ENCODE peak calls at places on chromosomes 3 and 15, in seven cellular contexts. One of them, this sample, is unnamed.

GRCh38 chr3:43013743-43014155 is 34.6 kb downstream of the GASK1A start:
- DNase-seq in lower lobe of right lung: no peak
- DNase-seq in breast epithelium: no peak
- DNase-seq in esophagus squamous epithelium: no peak
- DNase-seq in CD8-positive, alpha-beta T cell: no peak
- DNase-seq in psoas muscle: no peak
- DNase-seq in PC-9: no peak
- DNase-seq in this sample: no peak

GRCh38 chr15:101489633-101490407 is at the start of gene PCSK6:
- DNase-seq in esophagus squamous epithelium: no peak
- DNase-seq in CD8-positive, alpha-beta T cell: no peak
- DNase-seq in lower lobe of right lung: no peak
- DNase-seq in PC-9: no peak
- DNase-seq in breast epithelium: no peak
- DNase-seq in psoas muscle: peak; percentile 80
- DNase-seq in this sample: peak; percentile 77

GRCh38 chr15:64112904-64113303 is 17.1 kb downstream of the SNX1 start:
- DNase-seq in breast epithelium: no peak
- DNase-seq in CD8-positive, alpha-beta T cell: no peak
- DNase-seq in esophagus squamous epithelium: no peak
- DNase-seq in PC-9: no peak
- DNase-seq in psoas muscle: no peak
- DNase-seq in lower lobe of right lung: no peak
- DNase-seq in this sample: no peak

GRCh38 chr15:100020614-100021013 is 287.4 kb upstream of the LYSMD4 start:
- DNase-seq in breast epithelium: no peak
- DNase-seq in CD8-positive, alpha-beta T cell: no peak
- DNase-seq in PC-9: no peak
- DNase-seq in lower lobe of right lung: no peak
- DNase-seq in psoas muscle: no peak
- DNase-seq in esophagus squamous epithelium: no peak
- DNase-seq in this sample: no peak

GRCh38 chr3:182979719-182980191 is 583 bp downstream of the DCUN1D1 start:
- DNase-seq in lower lobe of right lung: peak; percentile 60
- DNase-seq in psoas muscle: no peak
- DNase-seq in esophagus squamous epithelium: no peak
- DNase-seq in PC-9: no peak
- DNase-seq in CD8-positive, alpha-beta T cell: no peak
- DNase-seq in breast epithelium: no peak
- DNase-seq in this sample: no peak

GRCh38 chr3:100954990-100955389 is 38.2 kb downstream of the ABI3BP start:
- DNase-seq in lower lobe of right lung: no peak
- DNase-seq in PC-9: no peak
- DNase-seq in psoas muscle: peak; percentile 67
- DNase-seq in esophagus squamous epithelium: no peak
- DNase-seq in CD8-positive, alpha-beta T cell: no peak
- DNase-seq in breast epithelium: no peak
- DNase-seq in this sample: peak; percentile 5

GRCh38 chr3:53845103-53845880 is 927 bp downstream of the CHDH start:
- DNase-seq in esophagus squamous epithelium: no peak
- DNase-seq in breast epithelium: peak; percentile 71
- DNase-seq in PC-9: no peak
- DNase-seq in psoas muscle: peak; percentile 77
- DNase-seq in lower lobe of right lung: peak; percentile 75
- DNase-seq in CD8-positive, alpha-beta T cell: no peak
- DNase-seq in this sample: no peak

GRCh38 chr3:52892625-52893311 is 4.6 kb downstream of the STIMATE start:
- DNase-seq in esophagus squamous epithelium: no peak
- DNase-seq in CD8-positive, alpha-beta T cell: no peak
- DNase-seq in lower lobe of right lung: no peak
- DNase-seq in breast epithelium: no peak
- DNase-seq in PC-9: no peak
- DNase-seq in psoas muscle: no peak
- DNase-seq in this sample: no peak

GRCh38 chr15:89221543-89221942 is at the start of gene RLBP1:
- DNase-seq in PC-9: no peak
- DNase-seq in esophagus squamous epithelium: no peak
- DNase-seq in CD8-positive, alpha-beta T cell: no peak
- DNase-seq in lower lobe of right lung: no peak
- DNase-seq in psoas muscle: no peak
- DNase-seq in breast epithelium: no peak
- DNase-seq in this sample: no peak

GRCh38 chr3:100073049-100073422 is 41.3 kb downstream of the FILIP1L start:
- DNase-seq in CD8-positive, alpha-beta T cell: no peak
- DNase-seq in breast epithelium: no peak
- DNase-seq in psoas muscle: no peak
- DNase-seq in esophagus squamous epithelium: no peak
- DNase-seq in lower lobe of right lung: no peak
- DNase-seq in PC-9: no peak
- DNase-seq in this sample: no peak

GRCh38 chr15:88810449-88810848 is 7.2 kb downstream of the ACAN start:
- DNase-seq in breast epithelium: no peak
- DNase-seq in psoas muscle: no peak
- DNase-seq in lower lobe of right lung: no peak
- DNase-seq in CD8-positive, alpha-beta T cell: no peak
- DNase-seq in esophagus squamous epithelium: no peak
- DNase-seq in PC-9: no peak
- DNase-seq in this sample: no peak

GRCh38 chr3:142285057-142285666 is 59.8 kb upstream of the GK5 start:
- DNase-seq in psoas muscle: no peak
- DNase-seq in PC-9: no peak
- DNase-seq in esophagus squamous epithelium: no peak
- DNase-seq in breast epithelium: no peak
- DNase-seq in lower lobe of right lung: no peak
- DNase-seq in CD8-positive, alpha-beta T cell: no peak
- DNase-seq in this sample: peak; percentile 27

GRCh38 chr3:177468816-177469590 is 271.7 kb upstream of the TBL1XR1 start:
- DNase-seq in PC-9: no peak
- DNase-seq in psoas muscle: no peak
- DNase-seq in CD8-positive, alpha-beta T cell: no peak
- DNase-seq in lower lobe of right lung: no peak
- DNase-seq in breast epithelium: no peak
- DNase-seq in esophagus squamous epithelium: no peak
- DNase-seq in this sample: no peak

GRCh38 chr3:28799084-28799483 is 450.5 kb upstream of the AZI2 start:
- DNase-seq in lower lobe of right lung: no peak
- DNase-seq in esophagus squamous epithelium: no peak
- DNase-seq in psoas muscle: no peak
- DNase-seq in CD8-positive, alpha-beta T cell: no peak
- DNase-seq in breast epithelium: no peak
- DNase-seq in PC-9: no peak
- DNase-seq in this sample: no peak

GRCh38 chr3:32817561-32818430 is at the start of gene TRIM71:
- DNase-seq in lower lobe of right lung: no peak
- DNase-seq in PC-9: no peak
- DNase-seq in esophagus squamous epithelium: no peak
- DNase-seq in breast epithelium: no peak
- DNase-seq in psoas muscle: no peak
- DNase-seq in CD8-positive, alpha-beta T cell: no peak
- DNase-seq in this sample: no peak

GRCh38 chr3:126266291-126266840 is 86.0 kb upstream of the ALDH1L1 start:
- DNase-seq in lower lobe of right lung: no peak
- DNase-seq in esophagus squamous epithelium: no peak
- DNase-seq in PC-9: no peak
- DNase-seq in psoas muscle: peak; percentile 94
- DNase-seq in breast epithelium: no peak
- DNase-seq in CD8-positive, alpha-beta T cell: no peak
- DNase-seq in this sample: no peak

GRCh38 chr3:159953320-159953719 is 35.3 kb upstream of the IL12A start:
- DNase-seq in esophagus squamous epithelium: no peak
- DNase-seq in CD8-positive, alpha-beta T cell: no peak
- DNase-seq in PC-9: no peak
- DNase-seq in breast epithelium: no peak
- DNase-seq in lower lobe of right lung: no peak
- DNase-seq in psoas muscle: no peak
- DNase-seq in this sample: no peak

GRCh38 chr15:63321462-63321861 is 44.1 kb downstream of the APH1B start:
- DNase-seq in psoas muscle: no peak
- DNase-seq in esophagus squamous epithelium: no peak
- DNase-seq in CD8-positive, alpha-beta T cell: no peak
- DNase-seq in breast epithelium: no peak
- DNase-seq in PC-9: no peak
- DNase-seq in lower lobe of right lung: no peak
- DNase-seq in this sample: no peak

GRCh38 chr3:155391583-155391982 is 98.1 kb upstream of the STRIT1 start:
- DNase-seq in lower lobe of right lung: no peak
- DNase-seq in psoas muscle: no peak
- DNase-seq in esophagus squamous epithelium: no peak
- DNase-seq in PC-9: peak; percentile 94
- DNase-seq in CD8-positive, alpha-beta T cell: no peak
- DNase-seq in breast epithelium: no peak
- DNase-seq in this sample: no peak

DNA sequence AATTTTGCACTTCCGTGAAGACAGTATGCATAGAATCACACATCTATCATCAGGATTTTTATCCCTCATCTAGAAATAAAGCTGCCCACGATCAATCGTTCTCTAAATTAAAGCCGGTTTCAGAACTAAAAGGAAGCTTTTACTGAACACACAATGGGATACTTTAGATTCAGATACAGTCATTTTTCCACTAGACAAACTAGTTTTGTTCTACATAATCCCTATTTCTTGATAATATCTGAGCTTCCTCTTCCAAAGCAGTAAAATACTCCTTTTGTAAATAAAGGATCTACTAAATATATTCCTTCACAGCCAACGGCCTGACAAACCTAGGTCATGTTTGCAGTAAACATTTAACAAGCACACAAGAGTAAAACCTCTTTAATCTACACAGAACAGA is 2.0 kb upstream of the GANC start:
- DNase-seq in CD8-positive, alpha-beta T cell: no peak
- DNase-seq in esophagus squamous epithelium: no peak
- DNase-seq in breast epithelium: no peak
- DNase-seq in PC-9: no peak
- DNase-seq in psoas muscle: no peak
- DNase-seq in lower lobe of right lung: no peak
- DNase-seq in this sample: peak; percentile 32
- H3K4me3 ChIP-seq in CD8-positive, alpha-beta T cell: no peak overlapping the region
- H3K4me3 ChIP-seq in esophagus squamous epithelium: peak overlapping the region; percentile 13
- H3K4me3 ChIP-seq in breast epithelium: peak overlapping the region; percentile 39
- H3K4me3 ChIP-seq in PC-9: no peak overlapping the region
- H3K4me3 ChIP-seq in psoas muscle: peak overlapping the region; percentile 73
- H3K4me3 ChIP-seq in lower lobe of right lung: peak overlapping the region; percentile 70
- H3K4me3 ChIP-seq in this sample: no peak overlapping the region

GRCh38 chr15:83178387-83178786 is 29.2 kb downstream of the HDGFL3 start:
- DNase-seq in psoas muscle: no peak
- DNase-seq in breast epithelium: no peak
- DNase-seq in PC-9: no peak
- DNase-seq in CD8-positive, alpha-beta T cell: no peak
- DNase-seq in esophagus squamous epithelium: no peak
- DNase-seq in lower lobe of right lung: no peak
- DNase-seq in this sample: no peak

GRCh38 chr15:83174891-83175290 is 32.7 kb downstream of the HDGFL3 start:
- DNase-seq in CD8-positive, alpha-beta T cell: no peak
- DNase-seq in lower lobe of right lung: no peak
- DNase-seq in PC-9: no peak
- DNase-seq in esophagus squamous epithelium: no peak
- DNase-seq in psoas muscle: no peak
- DNase-seq in breast epithelium: no peak
- DNase-seq in this sample: no peak

DNA sequence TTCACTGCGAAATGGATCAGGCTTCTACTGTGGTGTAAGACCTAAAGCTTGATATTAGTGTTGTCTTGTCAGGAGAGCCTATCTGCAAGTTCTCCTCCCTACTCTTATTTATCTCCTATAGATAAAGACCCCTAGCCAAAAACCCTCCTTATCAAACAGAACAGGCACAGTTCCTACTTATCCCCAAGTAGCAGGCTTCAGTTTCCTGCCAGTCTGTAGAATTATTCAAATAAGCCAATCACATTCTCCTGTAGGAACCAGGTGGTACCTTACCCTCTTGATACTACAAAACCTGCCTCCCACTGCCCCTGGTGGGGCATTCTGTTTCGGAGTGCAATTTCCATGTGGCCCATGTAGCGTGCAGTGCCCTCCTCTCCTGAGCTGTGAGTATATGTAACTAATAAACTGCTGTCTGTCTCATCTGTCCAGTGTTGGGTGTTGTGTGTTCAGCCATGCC is 28.7 kb downstream of the HDGFL3 start:
- DNase-seq in PC-9: no peak
- DNase-seq in lower lobe of right lung: no peak
- DNase-seq in CD8-positive, alpha-beta T cell: no peak
- DNase-seq in psoas muscle: no peak
- DNase-seq in esophagus squamous epithelium: no peak
- DNase-seq in breast epithelium: no peak
- DNase-seq in this sample: no peak
- TF ChIP-seq CTCF in PC-9: no peak
- TF ChIP-seq CTCF in lower lobe of right lung: no peak
- TF ChIP-seq CTCF in CD8-positive, alpha-beta T cell: no peak
- TF ChIP-seq CTCF in psoas muscle: no peak
- TF ChIP-seq CTCF in esophagus squamous epithelium: no peak
- TF ChIP-seq CTCF in breast epithelium: no peak
- TF ChIP-seq CTCF in this sample: no peak

GRCh38 chr15:56185980-56186379 is 57.7 kb downstream of the RFX7 start:
- DNase-seq in breast epithelium: no peak
- DNase-seq in CD8-positive, alpha-beta T cell: no peak
- DNase-seq in psoas muscle: no peak
- DNase-seq in lower lobe of right lung: no peak
- DNase-seq in PC-9: no peak
- DNase-seq in esophagus squamous epithelium: no peak
- DNase-seq in this sample: no peak
- H3K9me3 ChIP-seq in breast epithelium: no peaks in the 10 kb centered on the region
- H3K9me3 ChIP-seq in CD8-positive, alpha-beta T cell: no peaks in the 10 kb centered on the region
- H3K9me3 ChIP-seq in psoas muscle: no peaks in the 10 kb centered on the region
- H3K9me3 ChIP-seq in lower lobe of right lung: no peaks in the 10 kb centered on the region
- H3K9me3 ChIP-seq in PC-9: no peaks in the 10 kb centered on the region
- H3K9me3 ChIP-seq in esophagus squamous epithelium: no peaks in the 10 kb centered on the region
- H3K9me3 ChIP-seq in this sample: no peaks in the 10 kb centered on the region

GRCh38 chr3:141242035-141242721 is 10.6 kb downstream of the PXYLP1 start:
- DNase-seq in lower lobe of right lung: no peak
- DNase-seq in esophagus squamous epithelium: no peak
- DNase-seq in psoas muscle: peak; percentile 68
- DNase-seq in breast epithelium: no peak
- DNase-seq in PC-9: no peak
- DNase-seq in CD8-positive, alpha-beta T cell: no peak
- DNase-seq in this sample: no peak

GRCh38 chr3:141241248-141242034 is 9.8 kb downstream of the PXYLP1 start:
- DNase-seq in lower lobe of right lung: no peak
- DNase-seq in CD8-positive, alpha-beta T cell: no peak
- DNase-seq in esophagus squamous epithelium: no peak
- DNase-seq in breast epithelium: no peak
- DNase-seq in PC-9: no peak
- DNase-seq in psoas muscle: peak; percentile 85
- DNase-seq in this sample: no peak

GRCh38 chr3:141240290-141241247 is 8.9 kb downstream of the PXYLP1 start:
- DNase-seq in esophagus squamous epithelium: no peak
- DNase-seq in CD8-positive, alpha-beta T cell: no peak
- DNase-seq in breast epithelium: no peak
- DNase-seq in PC-9: no peak
- DNase-seq in lower lobe of right lung: no peak
- DNase-seq in psoas muscle: no peak
- DNase-seq in this sample: no peak

GRCh38 chr3:141243295-141243707 is 11.7 kb downstream of the PXYLP1 start:
- DNase-seq in PC-9: no peak
- DNase-seq in lower lobe of right lung: no peak
- DNase-seq in esophagus squamous epithelium: no peak
- DNase-seq in psoas muscle: no peak
- DNase-seq in breast epithelium: no peak
- DNase-seq in CD8-positive, alpha-beta T cell: peak; percentile 19
- DNase-seq in this sample: no peak

DNA sequence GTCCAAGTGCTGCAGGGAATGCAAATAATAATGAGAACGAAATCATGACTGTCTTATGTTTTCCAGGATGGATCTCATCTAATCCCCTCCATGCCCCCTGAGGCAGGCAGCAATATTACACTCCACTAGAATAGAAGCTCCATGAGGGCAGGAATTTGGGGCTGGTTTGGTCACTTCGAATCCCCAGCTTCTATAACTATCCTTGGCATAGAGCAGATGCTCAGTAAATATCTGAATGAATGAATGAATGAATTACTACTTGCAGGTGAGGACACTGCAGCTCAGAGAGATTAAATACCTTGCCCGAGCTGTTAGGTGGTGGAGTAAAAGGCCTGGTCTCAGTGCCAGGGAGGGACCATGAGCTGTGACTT is 11.1 kb downstream of the PXYLP1 start:
- DNase-seq in psoas muscle: no peak
- DNase-seq in breast epithelium: no peak
- DNase-seq in CD8-positive, alpha-beta T cell: no peak
- DNase-seq in PC-9: no peak
- DNase-seq in lower lobe of right lung: no peak
- DNase-seq in esophagus squamous epithelium: no peak
- DNase-seq in this sample: no peak
- H3K4me3 ChIP-seq in psoas muscle: no peak overlapping the region
- H3K4me3 ChIP-seq in breast epithelium: no peak overlapping the region
- H3K4me3 ChIP-seq in CD8-positive, alpha-beta T cell: no peak overlapping the region
- H3K4me3 ChIP-seq in PC-9: no peak overlapping the region
- H3K4me3 ChIP-seq in lower lobe of right lung: no peak overlapping the region
- H3K4me3 ChIP-seq in esophagus squamous epithelium: no peak overlapping the region
- H3K4me3 ChIP-seq in this sample: no peak overlapping the region